ENCODE peak calls at places on chromosomes 11 and 22, in six cellular contexts. T is GM04503; Q is mesendoderm; I is CD8-positive, alpha-beta T cell; D is A673; G is kidney glomerular epithelial cell. K is an unnamed sample.

GRCh38 chr22:20885557-20886323 is 26.9 kb downstream of the SNAP29 start:
- DNase-seq in I (peak), T (no peak), Q (peak), G (peak), D (peak), K (peak)

GRCh38 chr11:61760946-61761345 is 8.5 kb downstream of the MYRF start:
- DNase-seq in G (no peak), Q (no peak), I (no peak), T (no peak), D (no peak), K (no peak)

GRCh38 chr22:20155330-20156041 is 4.6 kb upstream of the CCDC188 start:
- DNase-seq in T (peak), Q (no peak), G (no peak), D (peak), I (no peak), K (peak)

GRCh38 chr11:126359431-126360048 is 4.1 kb downstream of the ST3GAL4 start:
- DNase-seq in D (peak), T (no peak), G (no peak), Q (no peak), I (no peak), K (peak)

GRCh38 chr11:47387944-47388696 is 9.8 kb upstream of the SPI1 start:
- DNase-seq in Q (no peak), I (no peak), D (no peak), T (no peak), G (no peak), K (no peak)

GRCh38 chr11:46445887-46446286 is 54.3 kb upstream of the CHRM4 start:
- DNase-seq in G (no peak), D (no peak), Q (no peak), T (no peak), I (no peak), K (no peak)

GRCh38 chr11:95556342-95557151 is 233.0 kb downstream of the FAM76B start:
- DNase-seq in I (no peak), T (peak), D (peak), G (no peak), Q (peak), K (no peak)

GRCh38 chr11:1825039-1825740 is 9.6 kb upstream of the SYT8 start:
- DNase-seq in Q (peak), G (no peak), I (no peak), T (no peak), D (no peak), K (peak)

GRCh38 chr11:17574799-17575144 is 27.7 kb downstream of the OTOG start:
- DNase-seq in G (no peak), D (no peak), T (no peak), Q (no peak), I (no peak), K (no peak)

GRCh38 chr22:38243007-38243775 is 29.6 kb downstream of the TMEM184B start:
- DNase-seq in I (no peak), Q (no peak), G (no peak), T (no peak), D (no peak), K (no peak)

GRCh38 chr11:107928046-107928766 is at the start of gene RAB39A:
- DNase-seq in I (peak), T (peak), Q (peak), D (peak), G (peak), K (peak)

GRCh38 chr11:47950396-47950795 is 30.0 kb upstream of the PTPRJ start:
- DNase-seq in I (peak), T (no peak), G (no peak), D (peak), Q (no peak), K (no peak)

GRCh38 chr22:39144101-39144815 is 8.2 kb downstream of the CBX7 start:
- DNase-seq in I (peak), T (no peak), D (peak), G (peak), Q (peak), K (peak)

GRCh38 chr11:47233989-47234668 is 14.5 kb downstream of the ACP2 start:
- DNase-seq in G (no peak), T (peak), Q (peak), D (peak), I (no peak), K (peak)

GRCh38 chr11:6650980-6651379 is 4.6 kb downstream of the DCHS1 start:
- DNase-seq in D (no peak), G (no peak), Q (no peak), T (no peak), I (no peak), K (no peak)

GRCh38 chr11:63795066-63795465 is 18.2 kb upstream of the SPINDOC start:
- DNase-seq in T (no peak), G (no peak), D (no peak), Q (no peak), I (no peak), K (no peak)

GRCh38 chr11:87219266-87219665 is 181.5 kb downstream of the TMEM135 start:
- DNase-seq in Q (peak), D (no peak), G (no peak), T (no peak), I (no peak), K (no peak)

GRCh38 chr11:19241260-19242183 is 777 bp upstream of the E2F8 start:
- DNase-seq in T (no peak), D (peak), I (no peak), G (no peak), Q (peak), K (no peak)

GRCh38 chr22:46287873-46288751 is 8.6 kb upstream of the GTSE1 start:
- DNase-seq in G (no peak), D (no peak), T (no peak), I (peak), Q (no peak), K (no peak)

GRCh38 chr11:65861165-65861505 is 902 bp downstream of the MUS81 start:
- DNase-seq in T (no peak), I (no peak), Q (no peak), G (no peak), D (no peak), K (no peak)

GRCh38 chr11:64934765-64935633 is 694 bp downstream of the GPHA2 start:
- DNase-seq in D (no peak), G (no peak), Q (no peak), I (no peak), T (no peak), K (no peak)

GRCh38 chr22:24429411-24430365 is 2.3 kb downstream of the ADORA2A start:
- DNase-seq in D (peak), Q (peak), T (no peak), G (no peak), I (peak), K (peak)

GRCh38 chr22:20530368-20531153 is 23.2 kb downstream of the MED15 start:
- DNase-seq in Q (peak), I (no peak), G (peak), T (peak), D (no peak), K (peak)

GRCh38 chr11:2466869-2467694 is 22.3 kb downstream of the KCNQ1 start:
- DNase-seq in I (peak), D (no peak), G (no peak), T (no peak), Q (no peak), K (no peak)

GRCh38 chr11:128208329-128209220 is 378.8 kb downstream of the ETS1 start:
- DNase-seq in T (peak), Q (no peak), I (no peak), G (peak), D (peak), K (peak)

GRCh38 chr11:105588001-105588400 is 21.9 kb upstream of the GRIA4 start:
- DNase-seq in G (peak), D (no peak), Q (no peak), T (peak), I (no peak), K (peak)

GRCh38 chr11:44466531-44467179 is 98.8 kb upstream of the CD82 start:
- DNase-seq in T (no peak), G (no peak), D (no peak), I (no peak), Q (no peak), K (no peak)

K was measured in MCF 10A.